ENCODE peak calls at places on chromosome 7, in eight cellular contexts. One of them, this sample, is unnamed. For H3K27me3, the result is how much of the 10 kb centered on the place peaks cover.

GRCh38 chr7:148537435-148537834 is 53.1 kb upstream of the C7orf33 start:
- DNase-seq in left ventricle myocardium inferior: no peak
- DNase-seq in lung: no peak
- DNase-seq in CD4-positive, alpha-beta memory T cell: no peak
- DNase-seq in hepatocyte: no peak
- DNase-seq in ovary: no peak
- DNase-seq in CD8-positive, alpha-beta memory T cell: no peak
- DNase-seq in endothelial cell of umbilical vein: no peak
- DNase-seq in this sample: no peak

GRCh38 chr7:142328006-142328405 is 70.1 kb upstream of the PRSS58 start:
- DNase-seq in left ventricle myocardium inferior: no peak
- DNase-seq in lung: no peak
- DNase-seq in CD4-positive, alpha-beta memory T cell: no peak
- DNase-seq in hepatocyte: no peak
- DNase-seq in ovary: no peak
- DNase-seq in CD8-positive, alpha-beta memory T cell: no peak
- DNase-seq in endothelial cell of umbilical vein: no peak
- DNase-seq in this sample: no peak

GRCh38 chr7:28316489-28316888 is 95.8 kb upstream of the CREB5 start:
- DNase-seq in left ventricle myocardium inferior: no peak
- DNase-seq in lung: no peak
- DNase-seq in CD4-positive, alpha-beta memory T cell: no peak
- DNase-seq in hepatocyte: no peak
- DNase-seq in ovary: no peak
- DNase-seq in CD8-positive, alpha-beta memory T cell: no peak
- DNase-seq in endothelial cell of umbilical vein: no peak
- DNase-seq in this sample: no peak

GRCh38 chr7:55052081-55052480 is 33.3 kb downstream of the EGFR start:
- DNase-seq in left ventricle myocardium inferior: no peak
- DNase-seq in lung: no peak
- DNase-seq in CD4-positive, alpha-beta memory T cell: no peak
- DNase-seq in hepatocyte: no peak
- DNase-seq in ovary: no peak
- DNase-seq in CD8-positive, alpha-beta memory T cell: no peak
- DNase-seq in endothelial cell of umbilical vein: peak
- DNase-seq in this sample: peak

GRCh38 chr7:139496528-139496927 is 13.1 kb upstream of the KLRG2 start:
- DNase-seq in left ventricle myocardium inferior: no peak
- DNase-seq in lung: no peak
- DNase-seq in CD4-positive, alpha-beta memory T cell: no peak
- DNase-seq in hepatocyte: no peak
- DNase-seq in ovary: no peak
- DNase-seq in CD8-positive, alpha-beta memory T cell: no peak
- DNase-seq in endothelial cell of umbilical vein: no peak
- DNase-seq in this sample: no peak

GRCh38 chr7:32891046-32891799 is at the start of gene KBTBD2:
- DNase-seq in left ventricle myocardium inferior: peak
- DNase-seq in lung: peak
- DNase-seq in CD4-positive, alpha-beta memory T cell: peak
- DNase-seq in hepatocyte: peak
- DNase-seq in ovary: peak
- DNase-seq in CD8-positive, alpha-beta memory T cell: peak
- DNase-seq in endothelial cell of umbilical vein: peak
- DNase-seq in this sample: peak

GRCh38 chr7:94258856-94259255 is 135.8 kb upstream of the COL1A2 start:
- DNase-seq in left ventricle myocardium inferior: no peak
- DNase-seq in lung: no peak
- DNase-seq in CD4-positive, alpha-beta memory T cell: no peak
- DNase-seq in hepatocyte: no peak
- DNase-seq in ovary: no peak
- DNase-seq in CD8-positive, alpha-beta memory T cell: no peak
- DNase-seq in endothelial cell of umbilical vein: no peak
- DNase-seq in this sample: no peak

GRCh38 chr7:130894146-130895005 is 160.4 kb upstream of the KLF14 start:
- DNase-seq in left ventricle myocardium inferior: peak
- DNase-seq in lung: peak
- DNase-seq in CD4-positive, alpha-beta memory T cell: no peak
- DNase-seq in hepatocyte: no peak
- DNase-seq in ovary: peak
- DNase-seq in CD8-positive, alpha-beta memory T cell: no peak
- DNase-seq in endothelial cell of umbilical vein: peak
- DNase-seq in this sample: no peak

GRCh38 chr7:48347426-48347825 is 176.2 kb downstream of the ABCA13 start:
- DNase-seq in left ventricle myocardium inferior: no peak
- DNase-seq in lung: no peak
- DNase-seq in CD4-positive, alpha-beta memory T cell: no peak
- DNase-seq in hepatocyte: no peak
- DNase-seq in ovary: no peak
- DNase-seq in CD8-positive, alpha-beta memory T cell: no peak
- DNase-seq in endothelial cell of umbilical vein: no peak
- DNase-seq in this sample: no peak

GRCh38 chr7:100589341-100589935 is 3.3 kb downstream of the FBXO24 start:
- DNase-seq in left ventricle myocardium inferior: no peak
- DNase-seq in lung: no peak
- DNase-seq in CD4-positive, alpha-beta memory T cell: no peak
- DNase-seq in hepatocyte: no peak
- DNase-seq in ovary: peak
- DNase-seq in CD8-positive, alpha-beta memory T cell: no peak
- DNase-seq in endothelial cell of umbilical vein: no peak
- DNase-seq in this sample: no peak
- H3K4me3 ChIP-seq in left ventricle myocardium inferior: peak
- H3K4me3 ChIP-seq in lung: no peak
- H3K4me3 ChIP-seq in CD4-positive, alpha-beta memory T cell: no peak
- H3K4me3 ChIP-seq in hepatocyte: no peak
- H3K4me3 ChIP-seq in ovary: no peak
- H3K4me3 ChIP-seq in CD8-positive, alpha-beta memory T cell: no peak
- H3K4me3 ChIP-seq in endothelial cell of umbilical vein: no peak
- H3K4me3 ChIP-seq in this sample: no peak

GRCh38 chr7:45978731-45979211 is 57.7 kb upstream of the IGFBP3 start:
- DNase-seq in left ventricle myocardium inferior: no peak
- DNase-seq in lung: peak
- DNase-seq in CD4-positive, alpha-beta memory T cell: no peak
- DNase-seq in hepatocyte: no peak
- DNase-seq in ovary: no peak
- DNase-seq in CD8-positive, alpha-beta memory T cell: no peak
- DNase-seq in endothelial cell of umbilical vein: no peak
- DNase-seq in this sample: no peak

GRCh38 chr7:45979275-45980180 is 58.5 kb upstream of the IGFBP3 start:
- DNase-seq in left ventricle myocardium inferior: no peak
- DNase-seq in lung: peak
- DNase-seq in CD4-positive, alpha-beta memory T cell: no peak
- DNase-seq in hepatocyte: no peak
- DNase-seq in ovary: no peak
- DNase-seq in CD8-positive, alpha-beta memory T cell: no peak
- DNase-seq in endothelial cell of umbilical vein: no peak
- DNase-seq in this sample: no peak

GRCh38 chr7:45977256-45977655 is 56.2 kb upstream of the IGFBP3 start:
- DNase-seq in left ventricle myocardium inferior: no peak
- DNase-seq in lung: peak
- DNase-seq in CD4-positive, alpha-beta memory T cell: no peak
- DNase-seq in hepatocyte: no peak
- DNase-seq in ovary: no peak
- DNase-seq in CD8-positive, alpha-beta memory T cell: no peak
- DNase-seq in endothelial cell of umbilical vein: no peak
- DNase-seq in this sample: no peak

GRCh38 chr7:45976485-45976856 is 55.4 kb upstream of the IGFBP3 start:
- DNase-seq in left ventricle myocardium inferior: no peak
- DNase-seq in lung: peak
- DNase-seq in CD4-positive, alpha-beta memory T cell: no peak
- DNase-seq in hepatocyte: no peak
- DNase-seq in ovary: no peak
- DNase-seq in CD8-positive, alpha-beta memory T cell: no peak
- DNase-seq in endothelial cell of umbilical vein: no peak
- DNase-seq in this sample: no peak

DNA sequence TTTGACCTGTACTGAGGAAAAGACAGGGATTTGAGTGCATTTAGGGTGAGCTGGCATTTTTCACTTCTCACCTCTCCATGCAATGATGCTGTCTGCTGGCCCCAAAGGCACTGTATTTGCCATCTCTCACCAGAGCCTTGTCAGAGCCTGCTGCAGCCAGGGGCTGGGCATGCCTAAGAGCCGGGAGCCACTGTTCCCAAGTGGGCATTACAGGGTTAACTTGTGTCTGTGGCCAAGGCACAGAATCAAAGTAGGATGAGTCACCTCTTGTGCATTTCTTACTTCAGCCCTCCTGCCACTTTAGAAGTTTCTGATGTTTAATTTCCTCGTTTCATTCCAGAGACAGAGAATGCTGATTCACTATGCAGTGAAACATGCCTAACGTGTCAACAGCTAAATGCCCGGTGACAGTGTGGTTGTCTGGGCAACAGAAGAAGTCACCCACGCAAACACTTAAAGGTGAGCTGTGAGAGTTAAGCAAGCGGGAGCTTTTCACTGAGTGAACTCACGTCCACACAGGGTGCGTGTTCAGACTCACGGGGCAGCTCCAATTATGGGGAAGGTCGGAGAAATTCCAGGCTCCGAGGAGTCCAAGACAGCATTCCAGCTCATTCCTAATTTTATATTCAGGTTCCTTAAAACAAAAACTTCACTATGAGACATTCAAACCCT is 57.1 kb upstream of the IGFBP3 start:
- DNase-seq in left ventricle myocardium inferior: no peak
- DNase-seq in lung: peak
- DNase-seq in CD4-positive, alpha-beta memory T cell: no peak
- DNase-seq in hepatocyte: peak
- DNase-seq in ovary: no peak
- DNase-seq in CD8-positive, alpha-beta memory T cell: no peak
- DNase-seq in endothelial cell of umbilical vein: peak
- DNase-seq in this sample: peak
- H3K27ac ChIP-seq in left ventricle myocardium inferior: no peak
- H3K27ac ChIP-seq in lung: peak
- H3K27ac ChIP-seq in CD4-positive, alpha-beta memory T cell: no peak
- H3K27ac ChIP-seq in hepatocyte: peak
- H3K27ac ChIP-seq in ovary: no peak
- H3K27ac ChIP-seq in CD8-positive, alpha-beta memory T cell: no peak
- H3K27ac ChIP-seq in endothelial cell of umbilical vein: peak
- H3K27ac ChIP-seq in this sample: peak

GRCh38 chr7:151251926-151252835 is 3.7 kb upstream of the SMARCD3 start:
- DNase-seq in left ventricle myocardium inferior: peak
- DNase-seq in lung: peak
- DNase-seq in CD4-positive, alpha-beta memory T cell: no peak
- DNase-seq in hepatocyte: peak
- DNase-seq in ovary: peak
- DNase-seq in CD8-positive, alpha-beta memory T cell: no peak
- DNase-seq in endothelial cell of umbilical vein: peak
- DNase-seq in this sample: peak
- H3K27me3 ChIP-seq in left ventricle myocardium inferior: under half
- H3K27me3 ChIP-seq in lung: under half
- H3K27me3 ChIP-seq in CD4-positive, alpha-beta memory T cell: under half
- H3K27me3 ChIP-seq in hepatocyte: under half
- H3K27me3 ChIP-seq in ovary: under half
- H3K27me3 ChIP-seq in CD8-positive, alpha-beta memory T cell: under half
- H3K27me3 ChIP-seq in endothelial cell of umbilical vein: under half
- H3K27me3 ChIP-seq in this sample: under half

GRCh38 chr7:2248984-2249694 is 7.1 kb downstream of the NUDT1 start:
- DNase-seq in left ventricle myocardium inferior: peak
- DNase-seq in lung: peak
- DNase-seq in CD4-positive, alpha-beta memory T cell: no peak
- DNase-seq in hepatocyte: peak
- DNase-seq in ovary: peak
- DNase-seq in CD8-positive, alpha-beta memory T cell: no peak
- DNase-seq in endothelial cell of umbilical vein: peak
- DNase-seq in this sample: peak

GRCh38 chr7:2251841-2252771 is 10.1 kb downstream of the NUDT1 start:
- DNase-seq in left ventricle myocardium inferior: no peak
- DNase-seq in lung: no peak
- DNase-seq in CD4-positive, alpha-beta memory T cell: no peak
- DNase-seq in hepatocyte: no peak
- DNase-seq in ovary: no peak
- DNase-seq in CD8-positive, alpha-beta memory T cell: no peak
- DNase-seq in endothelial cell of umbilical vein: no peak
- DNase-seq in this sample: no peak

GRCh38 chr7:2253021-2253420 is 11.0 kb downstream of the NUDT1 start:
- DNase-seq in left ventricle myocardium inferior: no peak
- DNase-seq in lung: peak
- DNase-seq in CD4-positive, alpha-beta memory T cell: no peak
- DNase-seq in hepatocyte: no peak
- DNase-seq in ovary: no peak
- DNase-seq in CD8-positive, alpha-beta memory T cell: no peak
- DNase-seq in endothelial cell of umbilical vein: no peak
- DNase-seq in this sample: no peak

GRCh38 chr7:2247141-2247985 is 5.3 kb downstream of the NUDT1 start:
- DNase-seq in left ventricle myocardium inferior: no peak
- DNase-seq in lung: no peak
- DNase-seq in CD4-positive, alpha-beta memory T cell: no peak
- DNase-seq in hepatocyte: peak
- DNase-seq in ovary: no peak
- DNase-seq in CD8-positive, alpha-beta memory T cell: peak
- DNase-seq in endothelial cell of umbilical vein: peak
- DNase-seq in this sample: no peak

DNA sequence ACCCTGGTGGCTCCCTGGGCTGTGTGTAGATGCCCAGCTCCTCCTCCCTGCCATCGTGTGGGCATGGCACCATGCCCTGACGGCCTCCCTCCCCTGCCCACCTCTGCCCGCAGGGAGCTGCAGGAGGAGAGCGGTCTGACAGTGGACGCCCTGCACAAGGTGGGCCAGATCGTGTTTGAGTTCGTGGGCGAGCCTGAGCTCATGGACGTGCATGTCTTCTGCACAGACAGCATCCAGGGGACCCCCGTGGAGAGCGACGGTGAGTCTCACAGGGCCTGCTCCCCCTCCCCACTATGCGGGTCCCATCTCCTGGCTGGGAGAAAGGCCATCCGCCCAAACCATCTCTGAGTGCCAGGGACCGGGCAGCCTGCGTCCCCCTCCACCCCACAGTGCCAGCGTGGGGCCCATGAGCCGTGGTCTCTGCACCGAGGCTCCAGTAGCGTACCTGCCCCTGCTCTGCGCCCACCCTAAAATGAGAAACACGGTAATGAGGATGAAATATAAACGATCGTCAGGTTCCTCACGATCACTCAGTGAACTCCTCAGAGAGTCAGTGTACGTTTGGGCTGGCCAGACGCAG is 7.8 kb downstream of the NUDT1 start:
- DNase-seq in left ventricle myocardium inferior: no peak
- DNase-seq in lung: no peak
- DNase-seq in CD4-positive, alpha-beta memory T cell: no peak
- DNase-seq in hepatocyte: no peak
- DNase-seq in ovary: no peak
- DNase-seq in CD8-positive, alpha-beta memory T cell: no peak
- DNase-seq in endothelial cell of umbilical vein: no peak
- DNase-seq in this sample: no peak
- H3K4me3 ChIP-seq in left ventricle myocardium inferior: no peak
- H3K4me3 ChIP-seq in lung: no peak
- H3K4me3 ChIP-seq in CD4-positive, alpha-beta memory T cell: no peak
- H3K4me3 ChIP-seq in hepatocyte: no peak
- H3K4me3 ChIP-seq in ovary: no peak
- H3K4me3 ChIP-seq in CD8-positive, alpha-beta memory T cell: no peak
- H3K4me3 ChIP-seq in endothelial cell of umbilical vein: no peak
- H3K4me3 ChIP-seq in this sample: no peak

GRCh38 chr7:73905360-73905759 is 44.4 kb downstream of the TMEM270 start:
- DNase-seq in left ventricle myocardium inferior: no peak
- DNase-seq in lung: no peak
- DNase-seq in CD4-positive, alpha-beta memory T cell: no peak
- DNase-seq in hepatocyte: no peak
- DNase-seq in ovary: no peak
- DNase-seq in CD8-positive, alpha-beta memory T cell: no peak
- DNase-seq in endothelial cell of umbilical vein: no peak
- DNase-seq in this sample: no peak
- H3K27ac ChIP-seq in left ventricle myocardium inferior: no peak
- H3K27ac ChIP-seq in lung: no peak
- H3K27ac ChIP-seq in CD4-positive, alpha-beta memory T cell: no peak
- H3K27ac ChIP-seq in hepatocyte: no peak
- H3K27ac ChIP-seq in ovary: no peak
- H3K27ac ChIP-seq in CD8-positive, alpha-beta memory T cell: no peak
- H3K27ac ChIP-seq in endothelial cell of umbilical vein: no peak
- H3K27ac ChIP-seq in this sample: no peak